ENCODE peak calls at places on chromosomes 11 and 22, in ten cellular contexts. One of them, this sample, is unnamed.

GRCh38 chr11:35006389-35007128 is 90.1 kb downstream of the PDHX start:
- ATAC-seq in psoas muscle: no peak
- ATAC-seq in heart left ventricle: no peak
- ATAC-seq in effector memory CD8-positive, alpha-beta T cell: peak
- ATAC-seq in left lobe of liver: no peak
- ATAC-seq in T-helper 17 cell: peak
- ATAC-seq in A549: no peak
- ATAC-seq in activated CD8-positive, alpha-beta T cell treated with anti-CD3 and anti-CD28 coated beads for 36 hours: peak
- ATAC-seq in sciatic nerve: no peak
- ATAC-seq in activated B cell treated with CpG ODN at 0.5 μM for 24 hours: peak
- ATAC-seq in this sample: peak

GRCh38 chr11:26556582-26556981 is 15.5 kb downstream of the MUC15 start:
- ATAC-seq in heart left ventricle: no peak
- ATAC-seq in activated B cell treated with CpG ODN at 0.5 μM for 24 hours: no peak
- ATAC-seq in A549: no peak
- ATAC-seq in sciatic nerve: no peak
- ATAC-seq in T-helper 17 cell: no peak
- ATAC-seq in activated CD8-positive, alpha-beta T cell treated with anti-CD3 and anti-CD28 coated beads for 36 hours: no peak
- ATAC-seq in effector memory CD8-positive, alpha-beta T cell: no peak
- ATAC-seq in psoas muscle: no peak
- ATAC-seq in left lobe of liver: no peak
- ATAC-seq in this sample: no peak

GRCh38 chr11:13384837-13385417 is 78.1 kb downstream of the BTBD10 start:
- ATAC-seq in sciatic nerve: peak
- ATAC-seq in activated CD8-positive, alpha-beta T cell treated with anti-CD3 and anti-CD28 coated beads for 36 hours: peak
- ATAC-seq in psoas muscle: peak
- ATAC-seq in heart left ventricle: no peak
- ATAC-seq in left lobe of liver: peak
- ATAC-seq in effector memory CD8-positive, alpha-beta T cell: no peak
- ATAC-seq in activated B cell treated with CpG ODN at 0.5 μM for 24 hours: no peak
- ATAC-seq in A549: peak
- ATAC-seq in T-helper 17 cell: peak
- ATAC-seq in this sample: no peak

GRCh38 chr22:26800858-26801257 is 143.5 kb downstream of the MIAT start:
- ATAC-seq in A549: peak
- ATAC-seq in T-helper 17 cell: no peak
- ATAC-seq in left lobe of liver: no peak
- ATAC-seq in heart left ventricle: no peak
- ATAC-seq in sciatic nerve: no peak
- ATAC-seq in effector memory CD8-positive, alpha-beta T cell: no peak
- ATAC-seq in activated CD8-positive, alpha-beta T cell treated with anti-CD3 and anti-CD28 coated beads for 36 hours: no peak
- ATAC-seq in psoas muscle: no peak
- ATAC-seq in activated B cell treated with CpG ODN at 0.5 μM for 24 hours: no peak
- ATAC-seq in this sample: no peak

GRCh38 chr11:115930886-115931537 is 426.8 kb upstream of the CADM1 start:
- ATAC-seq in effector memory CD8-positive, alpha-beta T cell: peak
- ATAC-seq in psoas muscle: no peak
- ATAC-seq in activated CD8-positive, alpha-beta T cell treated with anti-CD3 and anti-CD28 coated beads for 36 hours: no peak
- ATAC-seq in sciatic nerve: peak
- ATAC-seq in left lobe of liver: no peak
- ATAC-seq in activated B cell treated with CpG ODN at 0.5 μM for 24 hours: peak
- ATAC-seq in A549: no peak
- ATAC-seq in T-helper 17 cell: peak
- ATAC-seq in heart left ventricle: peak
- ATAC-seq in this sample: peak

GRCh38 chr11:118746988-118747585 is 43.9 kb downstream of the DDX6 start:
- ATAC-seq in heart left ventricle: no peak
- ATAC-seq in A549: no peak
- ATAC-seq in left lobe of liver: no peak
- ATAC-seq in sciatic nerve: no peak
- ATAC-seq in effector memory CD8-positive, alpha-beta T cell: peak
- ATAC-seq in T-helper 17 cell: no peak
- ATAC-seq in activated CD8-positive, alpha-beta T cell treated with anti-CD3 and anti-CD28 coated beads for 36 hours: no peak
- ATAC-seq in activated B cell treated with CpG ODN at 0.5 μM for 24 hours: no peak
- ATAC-seq in psoas muscle: peak
- ATAC-seq in this sample: no peak

GRCh38 chr11:108914981-108915380 is 250.1 kb downstream of the DDX10 start:
- ATAC-seq in heart left ventricle: no peak
- ATAC-seq in T-helper 17 cell: no peak
- ATAC-seq in psoas muscle: no peak
- ATAC-seq in activated CD8-positive, alpha-beta T cell treated with anti-CD3 and anti-CD28 coated beads for 36 hours: no peak
- ATAC-seq in A549: peak
- ATAC-seq in sciatic nerve: no peak
- ATAC-seq in effector memory CD8-positive, alpha-beta T cell: no peak
- ATAC-seq in activated B cell treated with CpG ODN at 0.5 μM for 24 hours: no peak
- ATAC-seq in left lobe of liver: no peak
- ATAC-seq in this sample: no peak

GRCh38 chr11:826836-827145 is 928 bp upstream of the CRACR2B start:
- ATAC-seq in activated B cell treated with CpG ODN at 0.5 μM for 24 hours: no peak
- ATAC-seq in psoas muscle: no peak
- ATAC-seq in left lobe of liver: no peak
- ATAC-seq in heart left ventricle: peak
- ATAC-seq in T-helper 17 cell: peak
- ATAC-seq in effector memory CD8-positive, alpha-beta T cell: peak
- ATAC-seq in A549: no peak
- ATAC-seq in sciatic nerve: no peak
- ATAC-seq in activated CD8-positive, alpha-beta T cell treated with anti-CD3 and anti-CD28 coated beads for 36 hours: peak
- ATAC-seq in this sample: peak

GRCh38 chr11:59765068-59765770 is 10.0 kb downstream of the STX3 start:
- ATAC-seq in T-helper 17 cell: no peak
- ATAC-seq in activated B cell treated with CpG ODN at 0.5 μM for 24 hours: no peak
- ATAC-seq in psoas muscle: peak
- ATAC-seq in left lobe of liver: no peak
- ATAC-seq in A549: no peak
- ATAC-seq in effector memory CD8-positive, alpha-beta T cell: no peak
- ATAC-seq in sciatic nerve: no peak
- ATAC-seq in activated CD8-positive, alpha-beta T cell treated with anti-CD3 and anti-CD28 coated beads for 36 hours: no peak
- ATAC-seq in heart left ventricle: no peak
- ATAC-seq in this sample: peak

GRCh38 chr22:31308181-31308580 is 15.9 kb upstream of the PIK3IP1 start:
- ATAC-seq in A549: no peak
- ATAC-seq in psoas muscle: no peak
- ATAC-seq in T-helper 17 cell: peak
- ATAC-seq in sciatic nerve: no peak
- ATAC-seq in effector memory CD8-positive, alpha-beta T cell: no peak
- ATAC-seq in activated CD8-positive, alpha-beta T cell treated with anti-CD3 and anti-CD28 coated beads for 36 hours: no peak
- ATAC-seq in activated B cell treated with CpG ODN at 0.5 μM for 24 hours: peak
- ATAC-seq in left lobe of liver: no peak
- ATAC-seq in heart left ventricle: no peak
- ATAC-seq in this sample: no peak

GRCh38 chr11:67649634-67650540 is 643 bp downstream of the ACY3 start:
- ATAC-seq in sciatic nerve: no peak
- ATAC-seq in T-helper 17 cell: peak
- ATAC-seq in activated B cell treated with CpG ODN at 0.5 μM for 24 hours: no peak
- ATAC-seq in heart left ventricle: no peak
- ATAC-seq in psoas muscle: no peak
- ATAC-seq in effector memory CD8-positive, alpha-beta T cell: peak
- ATAC-seq in left lobe of liver: peak
- ATAC-seq in activated CD8-positive, alpha-beta T cell treated with anti-CD3 and anti-CD28 coated beads for 36 hours: peak
- ATAC-seq in A549: peak
- ATAC-seq in this sample: peak

GRCh38 chr11:104054911-104055529 is 18.6 kb downstream of the DDI1 start:
- ATAC-seq in A549: no peak
- ATAC-seq in activated B cell treated with CpG ODN at 0.5 μM for 24 hours: no peak
- ATAC-seq in heart left ventricle: no peak
- ATAC-seq in T-helper 17 cell: no peak
- ATAC-seq in activated CD8-positive, alpha-beta T cell treated with anti-CD3 and anti-CD28 coated beads for 36 hours: no peak
- ATAC-seq in effector memory CD8-positive, alpha-beta T cell: no peak
- ATAC-seq in left lobe of liver: no peak
- ATAC-seq in sciatic nerve: no peak
- ATAC-seq in psoas muscle: no peak
- ATAC-seq in this sample: no peak

GRCh38 chr11:59025097-59025496 is 61.0 kb upstream of the GLYATL1B start:
- ATAC-seq in effector memory CD8-positive, alpha-beta T cell: no peak
- ATAC-seq in activated B cell treated with CpG ODN at 0.5 μM for 24 hours: no peak
- ATAC-seq in left lobe of liver: peak
- ATAC-seq in psoas muscle: no peak
- ATAC-seq in T-helper 17 cell: no peak
- ATAC-seq in heart left ventricle: no peak
- ATAC-seq in A549: no peak
- ATAC-seq in sciatic nerve: no peak
- ATAC-seq in activated CD8-positive, alpha-beta T cell treated with anti-CD3 and anti-CD28 coated beads for 36 hours: no peak
- ATAC-seq in this sample: no peak

GRCh38 chr11:15558513-15559181 is 443.9 kb downstream of the INSC start:
- ATAC-seq in A549: no peak
- ATAC-seq in activated CD8-positive, alpha-beta T cell treated with anti-CD3 and anti-CD28 coated beads for 36 hours: no peak
- ATAC-seq in effector memory CD8-positive, alpha-beta T cell: no peak
- ATAC-seq in psoas muscle: no peak
- ATAC-seq in T-helper 17 cell: no peak
- ATAC-seq in heart left ventricle: no peak
- ATAC-seq in left lobe of liver: no peak
- ATAC-seq in sciatic nerve: no peak
- ATAC-seq in activated B cell treated with CpG ODN at 0.5 μM for 24 hours: no peak
- ATAC-seq in this sample: no peak

GRCh38 chr22:17492247-17492646 is 71.1 kb upstream of the SLC25A18 start:
- ATAC-seq in activated B cell treated with CpG ODN at 0.5 μM for 24 hours: no peak
- ATAC-seq in left lobe of liver: no peak
- ATAC-seq in T-helper 17 cell: no peak
- ATAC-seq in A549: no peak
- ATAC-seq in activated CD8-positive, alpha-beta T cell treated with anti-CD3 and anti-CD28 coated beads for 36 hours: no peak
- ATAC-seq in sciatic nerve: peak
- ATAC-seq in psoas muscle: peak
- ATAC-seq in heart left ventricle: peak
- ATAC-seq in effector memory CD8-positive, alpha-beta T cell: no peak
- ATAC-seq in this sample: no peak

GRCh38 chr11:20840341-20840740 is 171.0 kb downstream of the NELL1 start:
- ATAC-seq in psoas muscle: no peak
- ATAC-seq in left lobe of liver: no peak
- ATAC-seq in heart left ventricle: no peak
- ATAC-seq in sciatic nerve: no peak
- ATAC-seq in effector memory CD8-positive, alpha-beta T cell: no peak
- ATAC-seq in activated B cell treated with CpG ODN at 0.5 μM for 24 hours: no peak
- ATAC-seq in activated CD8-positive, alpha-beta T cell treated with anti-CD3 and anti-CD28 coated beads for 36 hours: no peak
- ATAC-seq in T-helper 17 cell: no peak
- ATAC-seq in A549: no peak
- ATAC-seq in this sample: no peak

GRCh38 chr22:45742866-45743450 is 71.3 kb downstream of the ATXN10 start:
- ATAC-seq in activated B cell treated with CpG ODN at 0.5 μM for 24 hours: no peak
- ATAC-seq in sciatic nerve: peak
- ATAC-seq in left lobe of liver: peak
- ATAC-seq in T-helper 17 cell: no peak
- ATAC-seq in A549: peak
- ATAC-seq in psoas muscle: peak
- ATAC-seq in heart left ventricle: peak
- ATAC-seq in effector memory CD8-positive, alpha-beta T cell: no peak
- ATAC-seq in activated CD8-positive, alpha-beta T cell treated with anti-CD3 and anti-CD28 coated beads for 36 hours: no peak
- ATAC-seq in this sample: no peak

GRCh38 chr11:10743354-10744035 is 7.6 kb upstream of the CTR9 start:
- ATAC-seq in left lobe of liver: no peak
- ATAC-seq in activated B cell treated with CpG ODN at 0.5 μM for 24 hours: no peak
- ATAC-seq in activated CD8-positive, alpha-beta T cell treated with anti-CD3 and anti-CD28 coated beads for 36 hours: peak
- ATAC-seq in effector memory CD8-positive, alpha-beta T cell: peak
- ATAC-seq in sciatic nerve: peak
- ATAC-seq in A549: no peak
- ATAC-seq in heart left ventricle: no peak
- ATAC-seq in T-helper 17 cell: peak
- ATAC-seq in psoas muscle: no peak
- ATAC-seq in this sample: peak

GRCh38 chr11:119520966-119521365 is 98.0 kb upstream of the THY1 start:
- ATAC-seq in left lobe of liver: no peak
- ATAC-seq in T-helper 17 cell: no peak
- ATAC-seq in activated CD8-positive, alpha-beta T cell treated with anti-CD3 and anti-CD28 coated beads for 36 hours: no peak
- ATAC-seq in heart left ventricle: no peak
- ATAC-seq in psoas muscle: no peak
- ATAC-seq in activated B cell treated with CpG ODN at 0.5 μM for 24 hours: no peak
- ATAC-seq in effector memory CD8-positive, alpha-beta T cell: no peak
- ATAC-seq in sciatic nerve: no peak
- ATAC-seq in A549: no peak
- ATAC-seq in this sample: no peak

GRCh38 chr11:6681949-6682348 is 1.2 kb downstream of the MRPL17 start:
- ATAC-seq in heart left ventricle: no peak
- ATAC-seq in sciatic nerve: no peak
- ATAC-seq in activated CD8-positive, alpha-beta T cell treated with anti-CD3 and anti-CD28 coated beads for 36 hours: no peak
- ATAC-seq in T-helper 17 cell: no peak
- ATAC-seq in A549: no peak
- ATAC-seq in left lobe of liver: no peak
- ATAC-seq in effector memory CD8-positive, alpha-beta T cell: no peak
- ATAC-seq in psoas muscle: no peak
- ATAC-seq in activated B cell treated with CpG ODN at 0.5 μM for 24 hours: no peak
- ATAC-seq in this sample: no peak

GRCh38 chr11:15195454-15196200 is 80.9 kb downstream of the INSC start:
- ATAC-seq in T-helper 17 cell: no peak
- ATAC-seq in sciatic nerve: no peak
- ATAC-seq in psoas muscle: no peak
- ATAC-seq in activated B cell treated with CpG ODN at 0.5 μM for 24 hours: no peak
- ATAC-seq in A549: peak
- ATAC-seq in left lobe of liver: peak
- ATAC-seq in heart left ventricle: no peak
- ATAC-seq in activated CD8-positive, alpha-beta T cell treated with anti-CD3 and anti-CD28 coated beads for 36 hours: no peak
- ATAC-seq in effector memory CD8-positive, alpha-beta T cell: no peak
- ATAC-seq in this sample: no peak

GRCh38 chr11:74085542-74085892 is 76.6 kb upstream of the UCP3 start:
- ATAC-seq in activated CD8-positive, alpha-beta T cell treated with anti-CD3 and anti-CD28 coated beads for 36 hours: no peak
- ATAC-seq in T-helper 17 cell: no peak
- ATAC-seq in psoas muscle: no peak
- ATAC-seq in effector memory CD8-positive, alpha-beta T cell: no peak
- ATAC-seq in activated B cell treated with CpG ODN at 0.5 μM for 24 hours: no peak
- ATAC-seq in heart left ventricle: no peak
- ATAC-seq in A549: peak
- ATAC-seq in sciatic nerve: peak
- ATAC-seq in left lobe of liver: peak
- ATAC-seq in this sample: no peak

GRCh38 chr11:623999-624704 is 603 bp downstream of the CDHR5 start:
- ATAC-seq in T-helper 17 cell: no peak
- ATAC-seq in activated CD8-positive, alpha-beta T cell treated with anti-CD3 and anti-CD28 coated beads for 36 hours: no peak
- ATAC-seq in psoas muscle: no peak
- ATAC-seq in left lobe of liver: peak
- ATAC-seq in effector memory CD8-positive, alpha-beta T cell: no peak
- ATAC-seq in sciatic nerve: peak
- ATAC-seq in heart left ventricle: no peak
- ATAC-seq in A549: peak
- ATAC-seq in activated B cell treated with CpG ODN at 0.5 μM for 24 hours: no peak
- ATAC-seq in this sample: no peak

GRCh38 chr11:125569913-125570621 is 790 bp downstream of the EI24 start:
- ATAC-seq in effector memory CD8-positive, alpha-beta T cell: peak
- ATAC-seq in psoas muscle: peak
- ATAC-seq in heart left ventricle: no peak
- ATAC-seq in sciatic nerve: no peak
- ATAC-seq in activated B cell treated with CpG ODN at 0.5 μM for 24 hours: no peak
- ATAC-seq in activated CD8-positive, alpha-beta T cell treated with anti-CD3 and anti-CD28 coated beads for 36 hours: peak
- ATAC-seq in A549: no peak
- ATAC-seq in T-helper 17 cell: no peak
- ATAC-seq in left lobe of liver: peak
- ATAC-seq in this sample: peak

GRCh38 chr22:39454385-39454871 is 2.4 kb upstream of the MGAT3 start:
- ATAC-seq in activated B cell treated with CpG ODN at 0.5 μM for 24 hours: no peak
- ATAC-seq in left lobe of liver: no peak
- ATAC-seq in psoas muscle: no peak
- ATAC-seq in heart left ventricle: no peak
- ATAC-seq in effector memory CD8-positive, alpha-beta T cell: no peak
- ATAC-seq in A549: peak
- ATAC-seq in sciatic nerve: peak
- ATAC-seq in T-helper 17 cell: no peak
- ATAC-seq in activated CD8-positive, alpha-beta T cell treated with anti-CD3 and anti-CD28 coated beads for 36 hours: no peak
- ATAC-seq in this sample: no peak

GRCh38 chr22:42701694-42702093 is 19.0 kb downstream of the A4GALT start:
- ATAC-seq in psoas muscle: no peak
- ATAC-seq in heart left ventricle: no peak
- ATAC-seq in effector memory CD8-positive, alpha-beta T cell: no peak
- ATAC-seq in A549: no peak
- ATAC-seq in activated B cell treated with CpG ODN at 0.5 μM for 24 hours: no peak
- ATAC-seq in sciatic nerve: no peak
- ATAC-seq in T-helper 17 cell: no peak
- ATAC-seq in activated CD8-positive, alpha-beta T cell treated with anti-CD3 and anti-CD28 coated beads for 36 hours: no peak
- ATAC-seq in left lobe of liver: no peak
- ATAC-seq in this sample: no peak

GRCh38 chr22:45318558-45319318 is 9.0 kb downstream of the FAM118A start:
- ATAC-seq in activated CD8-positive, alpha-beta T cell treated with anti-CD3 and anti-CD28 coated beads for 36 hours: peak
- ATAC-seq in activated B cell treated with CpG ODN at 0.5 μM for 24 hours: peak
- ATAC-seq in sciatic nerve: peak
- ATAC-seq in T-helper 17 cell: peak
- ATAC-seq in effector memory CD8-positive, alpha-beta T cell: peak
- ATAC-seq in psoas muscle: no peak
- ATAC-seq in A549: no peak
- ATAC-seq in left lobe of liver: no peak
- ATAC-seq in heart left ventricle: peak
- ATAC-seq in this sample: peak

This sample was measured in stimulated activated memory B cell treated with anti-CD40 and anti-IgM and Interleukin-4, amounts not matched to agents 10 μg/mL and 1 μg/mL and 100 μg/mL, for 72 hours.